ENCODE peak calls at places on chromosomes 7 and 10, in five cellular contexts. M is NCI-H1092 treated with DMSO at 0.1 percent for 48 hours; B is NCI-H187; Y is WTC11; E is activated T-helper 1 cell treated with anti-CD3 and anti-CD28 coated beads, Interleukin-2, amount 50 U/mL, for 16 hours. R is an unnamed sample.

GRCh38 chr7:114865564-114865963 is 56.3 kb upstream of the MDFIC start:
- DNase-seq in M (peak; percentile 8), B (no peak), Y (peak; percentile 58), E (peak; percentile 33), R (peak; percentile 55)

GRCh38 chr7:45973725-45974532 is 52.9 kb upstream of the IGFBP3 start:
- DNase-seq in M (peak; percentile 43), B (no peak), Y (no peak), E (no peak), R (no peak)

GRCh38 chr10:34858003-34858402 is 42.9 kb upstream of the PARD3 start:
- DNase-seq in M (no peak), B (no peak), Y (no peak), E (no peak), R (no peak)

GRCh38 chr7:145928937-145929336 is 187.7 kb upstream of the CNTNAP2 start:
- DNase-seq in M (no peak), B (no peak), Y (no peak), E (no peak), R (no peak)

GRCh38 chr10:113907166-113907565 is 52.7 kb downstream of the NHLRC2 start:
- DNase-seq in M (no peak), B (no peak), Y (no peak), E (no peak), R (no peak)

GRCh38 chr10:103916254-103916653 is 1.7 kb downstream of the STN1 start:
- DNase-seq in M (no peak), B (no peak), Y (no peak), E (no peak), R (no peak)

GRCh38 chr10:33291053-33291592 is 43.3 kb downstream of the NRP1 start:
- DNase-seq in M (no peak), B (no peak), Y (no peak), E (no peak), R (no peak)

GRCh38 chr7:1466524-1467271 is 7.4 kb upstream of the MICALL2 start:
- DNase-seq in M (no peak), B (no peak), Y (peak; percentile 58), E (no peak), R (peak; percentile 18)

GRCh38 chr7:159083001-159083697 is 61.5 kb downstream of the VIPR2 start:
- DNase-seq in M (no peak), B (no peak), Y (no peak), E (no peak), R (no peak)

GRCh38 chr10:91090761-91091529 is 129.5 kb upstream of the PCGF5 start:
- DNase-seq in M (peak; percentile 2), B (no peak), Y (no peak), E (no peak), R (no peak)

GRCh38 chr7:36422072-36422471 is 32.4 kb downstream of the ANLN start:
- DNase-seq in M (no peak), B (no peak), Y (no peak), E (no peak), R (no peak)

GRCh38 chr10:61486251-61486650 is 33.1 kb upstream of the TMEM26 start:
- DNase-seq in M (no peak), B (no peak), Y (no peak), E (no peak), R (no peak)

GRCh38 chr7:88147341-88147740 is 72.5 kb downstream of the SRI start:
- DNase-seq in M (no peak), B (no peak), Y (no peak), E (no peak), R (no peak)

GRCh38 chr7:132548489-132549078 is 27.7 kb downstream of the PLXNA4 start:
- DNase-seq in M (no peak), B (no peak), Y (no peak), E (no peak), R (no peak)

GRCh38 chr10:114856544-114857287 is 35.1 kb downstream of the FHIP2A start:
- DNase-seq in M (no peak), B (no peak), Y (no peak), E (no peak), R (no peak)

GRCh38 chr10:131143425-131144165 is 167.9 kb downstream of the TCERG1L start:
- DNase-seq in M (no peak), B (no peak), Y (no peak), E (no peak), R (no peak)

GRCh38 chr7:43725251-43725650 is 4.1 kb downstream of the COA1 start:
- DNase-seq in M (no peak), B (no peak), Y (no peak), E (no peak), R (no peak)

GRCh38 chr10:7053195-7053594 is 357.6 kb downstream of the SFMBT2 start:
- DNase-seq in M (no peak), B (no peak), Y (no peak), E (no peak), R (no peak)

GRCh38 chr10:82358486-82359097 is 483.6 kb downstream of the NRG3 start:
- DNase-seq in M (no peak), B (no peak), Y (no peak), E (no peak), R (no peak)

GRCh38 chr7:35630573-35630972 is 64.4 kb downstream of the HERPUD2 start:
- DNase-seq in M (no peak), B (no peak), Y (no peak), E (no peak), R (no peak)

GRCh38 chr10:5551531-5552375 is 27.0 kb downstream of the CALML3 start:
- DNase-seq in M (no peak), B (no peak), Y (peak; percentile 3), E (no peak), R (no peak)

GRCh38 chr10:58820862-58821559 is 308.3 kb downstream of the BICC1 start:
- DNase-seq in M (no peak), B (no peak), Y (no peak), E (no peak), R (no peak)

GRCh38 chr10:92309273-92309672 is 18.3 kb downstream of the MARCHF5 start:
- DNase-seq in M (no peak), B (no peak), Y (no peak), E (no peak), R (no peak)

GRCh38 chr10:35307297-35307696 is 29.0 kb upstream of the CCNY start:
- DNase-seq in M (no peak), B (no peak), Y (no peak), E (no peak), R (no peak)

R was measured in NCI-H1417.